ENCODE peak calls at places on chromosomes 3 and 15, in seven cellular contexts. E is thoracic aorta, D is A549, X is foreskin fibroblast, Z is HCT116, W is ovary, T is astrocyte of the spinal cord. L is an unnamed sample.
A peak's percentile ranks its signal among the peaks of the same experiment; 100 is the strongest.

GRCh38 chr3:188284455-188285212 is 130.7 kb downstream of the LPP start:
- DNase-seq in E (no peak), D (no peak), X (peak; percentile 32), Z (no peak), W (no peak), T (no peak), L (no peak)

GRCh38 chr15:90618330-90619136 is 88.8 kb downstream of the CRTC3 start:
- DNase-seq in E (no peak), D (no peak), X (peak; percentile 59), Z (no peak), W (no peak), T (no peak), L (no peak)

GRCh38 chr15:90934256-90934948 is 683 bp upstream of the UNC45A start:
- DNase-seq in E (no peak), D (peak; percentile 98), X (peak; percentile 92), Z (peak; percentile 77), W (peak; percentile 80), T (peak; percentile 82), L (peak; percentile 91)

GRCh38 chr3:130748981-130749380 is 2.4 kb upstream of the PIK3R4 start:
- DNase-seq in E (no peak), D (no peak), X (peak; percentile 67), Z (no peak), W (no peak), T (no peak), L (no peak)

GRCh38 chr3:150073513-150073912 is 102.8 kb upstream of the PFN2 start:
- DNase-seq in E (no peak), D (no peak), X (no peak), Z (no peak), W (no peak), T (no peak), L (no peak)

GRCh38 chr3:5153074-5153473 is 31.0 kb downstream of the ARL8B start:
- DNase-seq in E (no peak), D (no peak), X (no peak), Z (no peak), W (no peak), T (no peak), L (no peak)

GRCh38 chr3:191087391-191087790 is 111.7 kb upstream of the OSTN start:
- DNase-seq in E (no peak), D (no peak), X (peak; percentile 41), Z (no peak), W (no peak), T (no peak), L (no peak)

GRCh38 chr3:76990606-76991005 is 49.3 kb upstream of the ROBO2 start:
- DNase-seq in E (no peak), D (no peak), X (no peak), Z (no peak), W (no peak), T (no peak), L (no peak)

GRCh38 chr3:48564022-48564421 is 441 bp upstream of the UCN2 start:
- DNase-seq in E (no peak), D (peak; percentile 56), X (peak; percentile 90), Z (peak; percentile 35), W (no peak), T (peak; percentile 69), L (no peak)

GRCh38 chr3:142586803-142587406 is 8.4 kb upstream of the ATR start:
- DNase-seq in E (no peak), D (peak; percentile 84), X (peak; percentile 93), Z (peak; percentile 80), W (no peak), T (peak; percentile 82), L (no peak)

GRCh38 chr15:65092911-65093792 is 16.6 kb downstream of the KBTBD13 start:
- DNase-seq in E (no peak), D (no peak), X (no peak), Z (no peak), W (no peak), T (no peak), L (no peak)

GRCh38 chr3:12870942-12871341 is 29.6 kb upstream of the RPL32 start:
- DNase-seq in E (peak; percentile 36), D (no peak), X (peak; percentile 71), Z (no peak), W (no peak), T (no peak), L (no peak)

GRCh38 chr15:83127547-83128150 is 20.2 kb downstream of the TM6SF1 start:
- DNase-seq in E (no peak), D (no peak), X (no peak), Z (no peak), W (no peak), T (no peak), L (no peak)

GRCh38 chr15:39948817-39949216 is 14.9 kb downstream of the EIF2AK4 start:
- DNase-seq in E (no peak), D (no peak), X (no peak), Z (no peak), W (no peak), T (no peak), L (no peak)

GRCh38 chr15:63752075-63752684 is 81.6 kb downstream of the HERC1 start:
- DNase-seq in E (peak; percentile 5), D (peak; percentile 64), X (peak; percentile 76), Z (peak; percentile 60), W (no peak), T (peak; percentile 67), L (no peak)

GRCh38 chr3:29067014-29067413 is 213.9 kb upstream of the RBMS3 start:
- DNase-seq in E (no peak), D (no peak), X (peak; percentile 17), Z (no peak), W (no peak), T (no peak), L (no peak)

GRCh38 chr15:50162988-50163718 is 18.8 kb upstream of the SLC27A2 start:
- DNase-seq in E (no peak), D (no peak), X (no peak), Z (peak; percentile 69), W (no peak), T (no peak), L (no peak)

GRCh38 chr3:190586631-190587000 is 72.7 kb downstream of the IL1RAP start:
- DNase-seq in E (no peak), D (peak; percentile 31), X (peak; percentile 73), Z (peak; percentile 52), W (no peak), T (peak; percentile 60), L (no peak)

DNA sequence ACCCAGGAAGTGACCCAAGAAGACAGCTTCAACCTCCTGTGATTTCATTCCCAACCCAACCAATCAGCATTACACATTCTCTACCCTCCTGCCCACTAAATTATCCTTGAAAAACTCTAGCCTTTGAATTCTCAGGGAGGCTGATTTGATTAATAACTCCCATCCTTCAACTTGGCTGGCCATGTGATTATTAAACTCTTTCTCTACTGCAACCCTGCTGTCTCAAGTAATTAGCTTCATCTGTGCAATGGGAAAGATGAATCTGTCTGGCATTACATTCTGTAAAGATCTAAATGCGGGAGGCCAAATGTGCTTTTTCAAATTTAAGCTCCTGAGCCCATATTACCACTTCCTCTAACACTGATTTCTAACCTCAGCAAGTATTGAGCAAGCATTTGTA is 95.9 kb upstream of the STT3B start:
- DNase-seq in E (no peak), D (no peak), X (no peak), Z (no peak), W (no peak), T (no peak), L (no peak)
- TF ChIP-seq CTCF in E (no peak), D (no peak), X (no peak), Z (no peak), W (no peak), T (no peak), L (no peak)

DNA sequence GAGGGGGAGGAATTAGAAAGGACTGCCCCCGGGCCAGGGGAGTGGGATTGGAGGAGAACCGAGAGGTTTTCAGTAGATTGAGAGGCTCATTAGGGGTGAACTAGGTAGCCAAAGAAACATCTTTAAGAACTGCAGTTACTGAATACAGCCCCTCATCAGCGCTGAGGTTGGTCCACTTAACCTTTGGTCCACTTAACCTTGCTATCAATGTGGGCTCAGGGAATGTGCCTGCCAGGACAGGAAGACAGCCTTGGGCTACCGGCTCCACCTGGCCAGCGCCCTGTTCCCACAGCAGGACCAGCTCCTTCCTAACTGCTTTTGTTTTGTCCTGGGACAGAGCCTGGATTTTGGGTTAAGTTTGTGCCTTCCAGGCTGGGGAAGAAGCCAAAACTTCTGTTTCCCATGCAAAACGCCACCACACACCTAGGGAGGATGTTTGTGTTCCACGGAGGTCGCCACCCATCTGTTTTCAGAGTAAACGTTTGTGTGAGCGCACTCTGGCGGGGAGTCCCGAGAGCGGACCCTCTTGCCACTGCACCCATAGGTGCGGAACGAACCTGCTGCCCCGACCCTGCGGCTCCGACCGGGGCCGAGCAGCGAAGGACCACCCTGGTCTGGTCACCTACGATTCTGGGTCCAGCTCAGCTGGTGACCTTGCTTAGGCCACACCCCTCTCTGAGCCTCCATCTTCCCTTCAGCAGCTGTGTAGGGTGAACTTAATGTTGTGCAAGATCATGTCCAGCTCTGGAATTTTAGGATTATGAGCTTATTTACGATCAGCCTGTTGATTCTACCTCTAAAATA is 107.4 kb downstream of the VGLL4 start:
- DNase-seq in E (no peak), D (no peak), X (no peak), Z (no peak), W (no peak), T (no peak), L (no peak)
- TF ChIP-seq CTCF in E (no peak), D (no peak), X (no peak), Z (no peak), W (no peak), T (no peak), L (no peak)

GRCh38 chr3:172629470-172629869 is 81.4 kb downstream of the NCEH1 start:
- DNase-seq in E (no peak), D (no peak), X (peak; percentile 61), Z (no peak), W (no peak), T (no peak), L (no peak)
- TF ChIP-seq CTCF in E (no peak), D (no peak), X (no peak), Z (no peak), W (no peak), T (no peak), L (no peak)

GRCh38 chr3:82567029-82567600 is 805.7 kb upstream of the GBE1 start:
- DNase-seq in E (no peak), D (no peak), X (no peak), Z (no peak), W (no peak), T (no peak), L (no peak)
- TF ChIP-seq CTCF in E (no peak), D (no peak), X (no peak), Z (no peak), W (no peak), T (no peak), L (no peak)

GRCh38 chr3:81645248-81645647 is 116.2 kb downstream of the GBE1 start:
- DNase-seq in E (no peak), D (no peak), X (no peak), Z (no peak), W (no peak), T (no peak), L (no peak)

GRCh38 chr3:81638480-81638879 is 123.0 kb downstream of the GBE1 start:
- DNase-seq in E (no peak), D (no peak), X (no peak), Z (no peak), W (no peak), T (no peak), L (no peak)

DNA sequence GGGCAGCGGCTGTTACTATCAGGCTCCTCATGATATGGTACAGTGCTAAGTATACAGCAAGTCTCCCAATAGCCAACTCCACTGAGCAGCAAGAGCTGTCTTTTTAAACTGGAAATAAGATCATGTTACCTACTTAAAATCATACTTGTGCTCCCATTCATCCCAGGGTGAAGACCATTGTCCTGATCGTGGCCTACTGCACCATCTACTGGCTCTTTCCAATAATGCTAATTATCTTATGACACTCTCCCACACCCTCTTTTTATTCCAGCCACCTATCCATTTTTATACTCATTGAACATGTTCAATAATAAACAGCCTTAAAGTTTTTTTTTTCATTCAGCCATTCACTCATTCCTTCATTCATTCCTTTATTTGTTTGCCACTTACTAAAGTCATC is 117.7 kb downstream of the GBE1 start:
- DNase-seq in E (no peak), D (no peak), X (peak; percentile 27), Z (peak; percentile 4), W (no peak), T (peak; percentile 42), L (no peak)
- TF ChIP-seq CTCF in E (peak; percentile 17), D (peak; percentile 31), X (peak; percentile 17), Z (no peak), W (no peak), T (peak; percentile 32), L (no peak)

L was measured in glutamatergic neuron.